ENCODE peak calls at places on chromosomes 4 and X, in eight cellular contexts. H, C, Q, J, F, Y, L and Z are unnamed samples.

GRCh38 chrX:17590892-17591740 is 146.2 kb upstream of the SCML1 start:
- DNase-seq in Q (peak), Y (peak), F (peak), J (peak), L (peak), H (peak), C (no peak), Z (peak)

GRCh38 chr4:61545902-61546498 is 345.9 kb downstream of the ADGRL3 start:
- DNase-seq in H (no peak), Y (no peak), J (no peak), L (no peak), C (no peak), Q (no peak), F (no peak), Z (no peak)

GRCh38 chrX:72716766-72717165 is 2.7 kb upstream of the PHKA1 start:
- DNase-seq in Y (peak), L (peak), Q (no peak), J (no peak), F (no peak), H (no peak), C (no peak), Z (no peak)

GRCh38 chr4:80538276-80538926 is 202.9 kb downstream of the CFAP299 start:
- DNase-seq in Y (no peak), H (no peak), L (peak), F (no peak), C (no peak), Q (no peak), J (no peak), Z (no peak)

GRCh38 chr4:10013722-10014121 is 7.6 kb downstream of the SLC2A9 start:
- DNase-seq in Q (no peak), H (peak), Y (no peak), F (no peak), J (no peak), L (no peak), C (no peak), Z (no peak)

GRCh38 chr4:124589827-124590226 is 122.7 kb downstream of the ANKRD50 start:
- DNase-seq in C (no peak), Y (no peak), L (no peak), F (no peak), J (no peak), H (no peak), Q (no peak), Z (no peak)

GRCh38 chr4:186719925-186720694 is 3.5 kb downstream of the FAT1 start:
- DNase-seq in C (no peak), L (no peak), F (no peak), Y (no peak), H (no peak), J (no peak), Q (no peak), Z (no peak)

GRCh38 chrX:71917621-71918341 is 7.1 kb downstream of the NHSL2 start:
- DNase-seq in Y (no peak), F (no peak), Q (no peak), H (no peak), C (no peak), J (no peak), L (peak), Z (no peak)

GRCh38 chr4:182655321-182655720 is 261.9 kb downstream of the DCTD start:
- DNase-seq in F (no peak), Q (no peak), L (no peak), Y (no peak), C (no peak), H (no peak), J (no peak), Z (no peak)

GRCh38 chr4:167100120-167100519 is 134.2 kb downstream of the SPOCK3 start:
- DNase-seq in J (no peak), L (no peak), Q (no peak), H (peak), F (no peak), Y (peak), C (peak), Z (no peak)

GRCh38 chr4:143352052-143352451 is 15.4 kb downstream of the GAB1 start:
- DNase-seq in F (no peak), C (no peak), L (no peak), H (no peak), Y (no peak), Q (no peak), J (no peak), Z (no peak)

GRCh38 chrX:34629572-34629971 is 27.5 kb downstream of the TMEM47 start:
- DNase-seq in Q (no peak), F (no peak), Y (no peak), C (no peak), J (no peak), H (no peak), L (no peak), Z (no peak)

GRCh38 chrX:111372065-111372464 is 39.9 kb downstream of the DCX start:
- DNase-seq in C (no peak), Y (no peak), F (no peak), L (no peak), Q (no peak), H (no peak), J (no peak), Z (no peak)

GRCh38 chrX:35416783-35417182 is 381.4 kb upstream of the MAGEB16 start:
- DNase-seq in J (no peak), F (no peak), Q (no peak), L (no peak), H (no peak), C (no peak), Y (no peak), Z (no peak)

GRCh38 chr4:71063711-71064110 is 70.3 kb downstream of the DCK start:
- DNase-seq in C (no peak), H (no peak), Y (no peak), J (no peak), L (no peak), Q (no peak), F (no peak), Z (no peak)

GRCh38 chr4:61428950-61429349 is 228.8 kb downstream of the ADGRL3 start:
- DNase-seq in J (no peak), H (no peak), Y (no peak), Q (no peak), C (no peak), F (no peak), L (no peak), Z (no peak)

GRCh38 chr4:122364700-122365404 is 14.0 kb upstream of the ADAD1 start:
- DNase-seq in F (no peak), H (no peak), J (peak), L (no peak), Q (no peak), C (no peak), Y (peak), Z (no peak)

GRCh38 chr4:8730681-8731080 is 138.1 kb downstream of the CPZ start:
- DNase-seq in H (no peak), Q (no peak), J (no peak), C (no peak), F (no peak), Y (no peak), L (no peak), Z (no peak)

GRCh38 chrX:22325091-22325490 is 52.4 kb downstream of the CBLL2 start:
- DNase-seq in H (no peak), F (no peak), J (no peak), Y (no peak), Q (no peak), L (peak), C (no peak), Z (no peak)

GRCh38 chr4:95217197-95217596 is 331.6 kb downstream of the UNC5C start:
- DNase-seq in Y (no peak), F (no peak), C (no peak), J (no peak), Q (no peak), H (no peak), L (no peak), Z (no peak)

GRCh38 chr4:168751263-168752225 is 254.7 kb downstream of the PALLD start:
- DNase-seq in Y (no peak), C (no peak), F (no peak), H (no peak), Q (no peak), L (peak), J (no peak), Z (no peak)

GRCh38 chr4:183256756-183257385 is 63.2 kb downstream of the CLDN22 start:
- DNase-seq in Q (peak), F (no peak), H (no peak), L (peak), Y (peak), C (no peak), J (peak), Z (no peak)

GRCh38 chr4:159105063-159105414 is 2.2 kb downstream of the RAPGEF2 start:
- DNase-seq in F (no peak), L (peak), C (no peak), Q (no peak), Y (no peak), J (no peak), H (no peak), Z (no peak)

GRCh38 chr4:16196482-16197393 is 29.5 kb downstream of the TAPT1 start:
- DNase-seq in C (peak), Q (peak), J (no peak), Y (peak), L (peak), H (peak), F (no peak), Z (no peak)

GRCh38 chrX:115023139-115023538 is 5.7 kb upstream of the IL13RA2 start:
- DNase-seq in Q (no peak), J (no peak), F (no peak), C (no peak), Y (no peak), L (peak), H (peak), Z (no peak)

GRCh38 chr4:138051157-138051556 is 191.0 kb downstream of the SLC7A11 start:
- DNase-seq in F (no peak), Q (no peak), C (no peak), L (peak), Y (no peak), J (no peak), H (no peak), Z (no peak)

GRCh38 chrX:10230222-10230621 is 73.4 kb downstream of the CLCN4 start:
- DNase-seq in J (no peak), F (no peak), Y (no peak), L (no peak), C (no peak), Q (no peak), H (no peak), Z (no peak)

GRCh38 chrX:41452972-41453371 is 5.8 kb downstream of the NYX start:
- DNase-seq in J (no peak), L (peak), F (no peak), C (no peak), Q (no peak), Y (no peak), H (no peak), Z (no peak)

GRCh38 chrX:140503714-140504351 is 1.0 kb downstream of the SOX3 start:
- DNase-seq in J (no peak), F (no peak), H (no peak), C (no peak), L (peak), Q (no peak), Y (no peak), Z (no peak)

GRCh38 chr4:18676136-18676922 is 654.8 kb upstream of the LCORL start:
- DNase-seq in F (no peak), J (no peak), L (no peak), C (no peak), H (no peak), Y (no peak), Q (no peak), Z (no peak)

GRCh38 chrX:37755073-37755472 is 24.8 kb upstream of the CYBB start:
- DNase-seq in F (no peak), Q (no peak), L (no peak), H (no peak), Y (no peak), C (peak), J (no peak), Z (no peak)

GRCh38 chr4:140094701-140095420 is 59.1 kb downstream of the MAML3 start:
- DNase-seq in J (peak), C (no peak), H (peak), Y (no peak), Q (no peak), L (peak), F (peak), Z (peak)

GRCh38 chr4:7756561-7757355 is 182.9 kb downstream of the AFAP1 start:
- DNase-seq in Y (no peak), Q (no peak), H (no peak), J (peak), F (no peak), L (no peak), C (no peak), Z (no peak)

GRCh38 chr4:169314906-169315305 is 44.1 kb upstream of the SH3RF1 start:
- DNase-seq in Q (peak), L (peak), J (peak), F (peak), H (peak), C (no peak), Y (peak), Z (peak)

GRCh38 chr4:169530048-169530447 is 82.3 kb downstream of the NEK1 start:
- DNase-seq in F (no peak), J (no peak), C (no peak), L (no peak), H (no peak), Q (no peak), Y (no peak), Z (no peak)

DNA sequence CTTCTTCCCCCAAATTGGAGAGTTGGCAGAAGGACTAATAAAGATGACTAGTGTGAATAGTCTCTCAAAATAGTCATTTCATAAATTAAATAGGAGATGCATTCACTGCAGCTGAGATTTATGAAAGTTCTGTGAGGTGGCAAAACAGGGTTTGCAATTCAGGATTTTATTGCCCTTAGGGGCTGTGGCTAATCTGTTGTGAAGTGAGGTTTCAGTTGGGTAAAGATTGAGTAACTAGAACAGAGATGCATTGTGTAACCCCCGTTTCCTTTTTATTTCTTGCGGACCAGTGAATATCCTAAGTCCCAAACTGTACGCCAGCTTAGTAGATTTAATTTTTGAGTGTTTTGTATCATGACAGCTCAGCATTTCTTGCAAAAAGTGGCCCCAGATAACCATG is 16.2 kb upstream of the SCRG1 start:
- DNase-seq in Q (no peak), L (no peak), H (no peak), Y (no peak), J (no peak), F (no peak), C (no peak), Z (no peak)
- H3K4me3 ChIP-seq in Q (no peak), L (no peak), H (no peak), Y (no peak), J (no peak), F (no peak), C (no peak), Z (no peak)

GRCh38 chrX:49192722-49193328 is 6.7 kb upstream of the PRICKLE3 start:
- DNase-seq in F (no peak), Y (no peak), L (peak), H (no peak), C (no peak), J (no peak), Q (no peak), Z (no peak)

GRCh38 chrX:49188468-49189076 is 2.4 kb upstream of the PRICKLE3 start:
- DNase-seq in H (no peak), Q (no peak), J (no peak), Y (no peak), F (no peak), C (no peak), L (no peak), Z (no peak)

GRCh38 chrX:49191033-49191871 is 5.1 kb upstream of the PRICKLE3 start:
- DNase-seq in L (peak), F (peak), Q (peak), C (peak), Y (peak), H (peak), J (peak), Z (peak)

GRCh38 chrX:49193542-49193964 is 6.4 kb downstream of the SYP start:
- DNase-seq in L (no peak), Q (no peak), F (no peak), C (no peak), J (no peak), H (no peak), Y (no peak), Z (no peak)

DNA sequence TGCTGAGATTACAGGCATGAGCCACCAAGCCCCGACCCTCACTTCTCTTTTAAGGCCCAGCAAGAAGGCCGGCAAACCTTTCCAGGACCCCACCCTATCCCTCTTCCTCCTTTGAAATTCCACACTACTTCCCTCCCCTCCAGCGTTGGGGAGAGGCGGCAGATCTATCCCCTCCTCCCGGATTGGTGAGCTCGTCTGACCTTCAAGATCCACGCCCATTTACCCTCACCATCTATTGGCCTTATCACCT is 4.5 kb upstream of the PRICKLE3 start:
- DNase-seq in F (peak), C (no peak), Q (no peak), J (no peak), L (no peak), Y (no peak), H (no peak), Z (no peak)
- TF ChIP-seq POLR2A in F (no peak), C (no peak), Q (peak), J (no peak), L (no peak), Y (no peak), H (peak), Z (peak)

GRCh38 chrX:125131146-125131545 is 188.5 kb upstream of the TEX13C start:
- DNase-seq in H (no peak), L (no peak), C (no peak), Q (no peak), J (no peak), Y (peak), F (no peak), Z (no peak)
- TF ChIP-seq CTCF in H (no peak), L (no peak), C (peak), Q (peak), J (no peak), Y (peak), F (no peak), Z (no peak)

GRCh38 chr4:150581611-150582010 is 340 bp upstream of the MAB21L2 start:
- DNase-seq in J (peak), Q (no peak), F (no peak), Y (no peak), C (no peak), L (peak), H (no peak), Z (no peak)
- H3K4me3 ChIP-seq in J (peak), Q (no peak), F (no peak), Y (no peak), C (no peak), L (peak), H (no peak), Z (no peak)

GRCh38 chr4:76831475-76832390 is 66.2 kb downstream of the SOWAHB start:
- DNase-seq in F (no peak), H (peak), L (peak), Q (no peak), Y (peak), J (no peak), C (no peak), Z (no peak)

DNA sequence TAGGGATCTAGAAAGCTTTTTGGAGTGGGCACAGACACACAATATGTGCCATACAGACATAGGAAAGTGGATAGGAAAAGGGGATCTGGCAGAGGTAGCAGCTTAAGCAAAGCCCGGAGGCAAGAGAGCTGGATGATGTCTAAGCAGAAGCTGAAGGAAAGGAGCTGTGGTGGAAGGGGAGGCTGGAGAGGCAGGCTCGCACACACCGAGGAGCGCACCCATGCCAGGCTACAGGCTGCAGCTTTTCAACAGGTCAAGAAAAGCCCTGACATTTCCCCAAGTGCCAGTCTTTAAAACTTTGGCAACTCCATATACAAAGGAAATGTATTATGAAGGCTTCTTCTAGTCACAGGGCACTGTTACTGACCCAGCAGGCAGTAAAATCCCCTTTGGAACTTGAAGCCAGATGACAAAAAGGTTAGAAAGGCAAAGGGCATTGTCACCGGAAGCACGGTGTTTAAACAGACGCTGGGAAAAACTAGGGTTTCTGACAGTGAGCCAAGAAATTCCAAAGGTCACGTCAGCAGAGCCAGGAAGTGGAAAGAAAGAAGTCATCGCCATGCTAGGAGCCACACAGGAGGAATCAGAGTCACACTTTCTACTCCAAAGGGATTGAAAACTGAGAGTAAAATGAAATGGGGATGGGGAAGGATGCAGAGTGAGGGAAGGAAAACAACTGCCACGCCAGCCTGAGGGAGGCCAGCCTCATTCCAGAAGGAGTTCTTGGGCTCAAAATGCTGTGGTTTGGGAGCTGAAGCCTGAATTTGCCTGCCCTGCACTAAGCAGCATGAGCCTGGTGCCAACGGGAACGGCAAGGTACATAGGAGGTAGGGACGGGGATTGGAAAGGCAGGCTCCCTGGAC is 67.1 kb downstream of the SOWAHB start:
- DNase-seq in C (no peak), Q (peak), F (no peak), J (no peak), L (peak), H (no peak), Y (peak), Z (no peak)
- TF ChIP-seq POLR2A in C (no peak), Q (no peak), F (peak), J (no peak), L (peak), H (no peak), Y (peak), Z (no peak)

GRCh38 chrX:31036895-31037294 is 34.9 kb downstream of the FTHL17 start:
- DNase-seq in F (peak), Q (peak), J (no peak), C (no peak), Y (peak), L (peak), H (peak), Z (no peak)

GRCh38 chrX:31039327-31039711 is 32.5 kb downstream of the FTHL17 start:
- DNase-seq in H (no peak), F (no peak), L (no peak), Q (no peak), J (no peak), Y (no peak), C (no peak), Z (no peak)

GRCh38 chrX:31038585-31039326 is 33.1 kb downstream of the FTHL17 start:
- DNase-seq in C (no peak), H (peak), Q (peak), F (no peak), L (peak), Y (peak), J (no peak), Z (no peak)
- TF ChIP-seq CTCF in C (peak), H (no peak), Q (peak), F (peak), L (peak), Y (peak), J (peak), Z (no peak)